ENCODE peak calls at places on chromosomes 7 and 10, in five cellular contexts. L is heart left ventricle, Q is neural crest cell, J is AG04450, T is GM13976. S is an unnamed sample.
A peak's percentile ranks its signal among the peaks of the same experiment; 100 is the strongest.

GRCh38 chr10:112160834-112161233 is 22.7 kb downstream of the GPAM start:
- DNase-seq in L (no peak), Q (no peak), J (no peak), T (no peak), S (no peak)

GRCh38 chr7:28708033-28708451 is 250.1 kb downstream of the TRIL start:
- DNase-seq in L (no peak), Q (no peak), J (no peak), T (no peak), S (peak; percentile 83)

GRCh38 chr7:41977165-41977651 is 259.8 kb downstream of the GLI3 start:
- DNase-seq in L (no peak), Q (peak; percentile 7), J (no peak), T (no peak), S (peak; percentile 77)

GRCh38 chr10:86367339-86367951 is 850 bp upstream of the GRID1 start:
- DNase-seq in L (peak; percentile 66), Q (no peak), J (no peak), T (no peak), S (no peak)

GRCh38 chr7:53473371-53473770 is 437.9 kb downstream of the POM121L12 start:
- DNase-seq in L (no peak), Q (no peak), J (no peak), T (no peak), S (no peak)

GRCh38 chr10:29328988-29329387 is 40.1 kb downstream of the LYZL1 start:
- DNase-seq in L (no peak), Q (no peak), J (peak; percentile 23), T (no peak), S (peak; percentile 90)

GRCh38 chr7:16637279-16637795 is 8.2 kb downstream of the ANKMY2 start:
- DNase-seq in L (no peak), Q (no peak), J (no peak), T (no peak), S (peak; percentile 70)

GRCh38 chr7:38905026-38905759 is 3.8 kb downstream of the VPS41 start:
- DNase-seq in L (no peak), Q (no peak), J (no peak), T (peak; percentile 72), S (no peak)

GRCh38 chr10:19728376-19728775 is 87.9 kb upstream of the PLXDC2 start:
- DNase-seq in L (no peak), Q (no peak), J (no peak), T (no peak), S (no peak)

GRCh38 chr7:93719546-93719945 is 145.0 kb upstream of the CALCR start:
- DNase-seq in L (no peak), Q (no peak), J (no peak), T (no peak), S (peak; percentile 25)

GRCh38 chr7:50976064-50976463 is 193.4 kb upstream of the GRB10 start:
- DNase-seq in L (no peak), Q (no peak), J (no peak), T (no peak), S (no peak)

GRCh38 chr7:50974240-50974639 is 191.5 kb upstream of the GRB10 start:
- DNase-seq in L (no peak), Q (no peak), J (no peak), T (no peak), S (no peak)

GRCh38 chr7:50981743-50982142 is 199.0 kb upstream of the GRB10 start:
- DNase-seq in L (no peak), Q (no peak), J (no peak), T (no peak), S (no peak)

GRCh38 chr7:50982626-50983025 is 199.9 kb upstream of the GRB10 start:
- DNase-seq in L (no peak), Q (no peak), J (no peak), T (no peak), S (no peak)

GRCh38 chr7:50978633-50979215 is 196.0 kb upstream of the GRB10 start:
- DNase-seq in L (no peak), Q (no peak), J (no peak), T (no peak), S (peak; percentile 1)
- TF ChIP-seq CTCF in L (no peak), Q (no peak), J (peak; percentile 30), T (no peak), S (peak; percentile 22)

GRCh38 chr7:70417061-70417655 is 714.8 kb upstream of the GALNT17 start:
- DNase-seq in L (no peak), Q (no peak), J (no peak), T (no peak), S (no peak)
- TF ChIP-seq CTCF in L (no peak), Q (no peak), J (peak; percentile 10), T (no peak), S (peak; percentile 18)

GRCh38 chr10:1522237-1522636 is 215.1 kb downstream of the ADARB2 start:
- DNase-seq in L (no peak), Q (no peak), J (no peak), T (no peak), S (no peak)

GRCh38 chr10:1525354-1526162 is 211.8 kb downstream of the ADARB2 start:
- DNase-seq in L (no peak), Q (no peak), J (no peak), T (no peak), S (no peak)

GRCh38 chr10:1519391-1519790 is 217.9 kb downstream of the ADARB2 start:
- DNase-seq in L (no peak), Q (no peak), J (no peak), T (no peak), S (no peak)

GRCh38 chr10:1520909-1521565 is 216.3 kb downstream of the ADARB2 start:
- DNase-seq in L (no peak), Q (no peak), J (no peak), T (no peak), S (no peak)

DNA sequence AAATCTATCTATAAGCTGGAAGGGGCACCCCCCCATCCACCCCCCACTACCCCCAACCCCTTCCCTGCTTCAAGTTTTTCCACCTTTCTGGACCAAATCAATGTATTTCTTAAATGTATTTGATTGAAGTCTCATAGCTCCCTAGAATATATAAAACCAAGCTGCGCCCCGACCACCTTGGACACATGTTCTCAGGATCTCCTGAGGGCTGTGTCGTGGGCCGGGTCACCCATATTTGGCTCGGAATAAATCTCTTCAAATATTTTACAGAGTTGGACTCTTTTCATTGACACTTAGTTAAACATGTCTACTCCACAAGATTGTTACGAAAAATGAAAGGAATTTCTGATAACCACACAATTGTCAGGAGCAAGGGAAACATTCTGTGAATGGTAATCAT is 215.6 kb downstream of the ADARB2 start:
- DNase-seq in L (no peak), Q (no peak), J (no peak), T (no peak), S (no peak)
- TF ChIP-seq CTCF in L (no peak), Q (no peak), J (no peak), T (no peak), S (no peak)

DNA sequence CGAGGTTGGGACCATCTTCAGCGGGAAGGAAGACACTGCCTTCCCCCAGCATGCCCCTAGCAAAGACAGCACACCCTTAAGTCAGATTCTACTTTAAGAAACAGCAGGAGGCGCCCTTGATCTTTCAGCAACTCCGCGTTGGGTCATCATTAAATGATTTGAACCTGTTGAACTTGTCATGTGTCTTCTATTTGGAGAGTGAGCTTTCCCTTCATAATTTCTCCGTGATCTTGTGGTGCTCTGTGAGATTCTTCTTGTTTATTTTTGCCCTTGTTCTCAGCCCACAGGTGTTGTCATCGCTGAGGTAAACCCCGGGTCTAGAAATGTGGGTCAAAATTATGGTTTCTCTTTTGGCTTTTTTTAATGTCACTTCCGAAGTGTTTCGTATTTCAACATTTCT is 49.5 kb upstream of the PITRM1 start:
- DNase-seq in L (no peak), Q (no peak), J (no peak), T (no peak), S (peak; percentile 53)
- TF ChIP-seq CTCF in L (no peak), Q (peak; percentile 45), J (no peak), T (no peak), S (peak; percentile 16)

GRCh38 chr7:142587578-142588191 is 161.6 kb upstream of the PRSS1 start:
- DNase-seq in L (no peak), Q (no peak), J (no peak), T (peak; percentile 67), S (peak; percentile 81)
- TF ChIP-seq CTCF in L (peak; percentile 44), Q (peak; percentile 55), J (peak; percentile 69), T (peak; percentile 69), S (peak; percentile 92)

S was measured in AG10803.